ENCODE peak calls at places on chromosomes 2 and 18, in six cellular contexts. One of them, this sample, is unnamed.
A peak's percentile ranks its signal among the peaks of the same experiment; 100 is the strongest.

GRCh38 chr2:217033191-217033590 is 173.3 kb upstream of the TNP1 start:
- DNase-seq in K562: no peak
- DNase-seq in GM12878: no peak
- DNase-seq in GM12891: no peak
- DNase-seq in HepG2: no peak
- DNase-seq in H1: no peak
- DNase-seq in this sample: no peak

GRCh38 chr2:236806133-236806532 is 236.5 kb downstream of the ACKR3 start:
- DNase-seq in K562: no peak
- DNase-seq in GM12878: no peak
- DNase-seq in GM12891: no peak
- DNase-seq in HepG2: no peak
- DNase-seq in H1: no peak
- DNase-seq in this sample: no peak

GRCh38 chr2:182504903-182505302 is 78.1 kb upstream of the PDE1A start:
- DNase-seq in K562: no peak
- DNase-seq in GM12878: no peak
- DNase-seq in GM12891: no peak
- DNase-seq in HepG2: no peak
- DNase-seq in H1: no peak
- DNase-seq in this sample: no peak

GRCh38 chr2:240810199-240810598 is 9.8 kb downstream of the KIF1A start:
- DNase-seq in K562: no peak
- DNase-seq in GM12878: no peak
- DNase-seq in GM12891: no peak
- DNase-seq in HepG2: peak; percentile 24
- DNase-seq in H1: no peak
- DNase-seq in this sample: no peak

GRCh38 chr2:44324971-44325426 is 36.3 kb downstream of the PREPL start:
- DNase-seq in K562: peak; percentile 17
- DNase-seq in GM12878: no peak
- DNase-seq in GM12891: no peak
- DNase-seq in HepG2: no peak
- DNase-seq in H1: no peak
- DNase-seq in this sample: no peak

GRCh38 chr2:118197011-118197695 is 108.9 kb downstream of the INSIG2 start:
- DNase-seq in K562: peak; percentile 65
- DNase-seq in GM12878: no peak
- DNase-seq in GM12891: no peak
- DNase-seq in HepG2: no peak
- DNase-seq in H1: no peak
- DNase-seq in this sample: no peak

GRCh38 chr18:55433688-55434087 is 154.3 kb downstream of the TCF4 start:
- DNase-seq in K562: no peak
- DNase-seq in GM12878: no peak
- DNase-seq in GM12891: no peak
- DNase-seq in HepG2: no peak
- DNase-seq in H1: no peak
- DNase-seq in this sample: no peak

GRCh38 chr2:238652053-238652770 is 195.7 kb upstream of the TWIST2 start:
- DNase-seq in K562: no peak
- DNase-seq in GM12878: no peak
- DNase-seq in GM12891: no peak
- DNase-seq in HepG2: no peak
- DNase-seq in H1: no peak
- DNase-seq in this sample: no peak

GRCh38 chr2:120466704-120467054 is 120.7 kb downstream of the INHBB start:
- DNase-seq in K562: no peak
- DNase-seq in GM12878: no peak
- DNase-seq in GM12891: no peak
- DNase-seq in HepG2: peak; percentile 85
- DNase-seq in H1: no peak
- DNase-seq in this sample: no peak

GRCh38 chr2:196821195-196821594 is 12.0 kb upstream of the C2orf66 start:
- DNase-seq in K562: no peak
- DNase-seq in GM12878: no peak
- DNase-seq in GM12891: no peak
- DNase-seq in HepG2: no peak
- DNase-seq in H1: no peak
- DNase-seq in this sample: no peak

GRCh38 chr2:77028032-77028600 is 494.1 kb downstream of the LRRTM4 start:
- DNase-seq in K562: no peak
- DNase-seq in GM12878: no peak
- DNase-seq in GM12891: no peak
- DNase-seq in HepG2: peak; percentile 21
- DNase-seq in H1: no peak
- DNase-seq in this sample: no peak

GRCh38 chr2:44851518-44851917 is 90.0 kb upstream of the SIX3 start:
- DNase-seq in K562: no peak
- DNase-seq in GM12878: no peak
- DNase-seq in GM12891: no peak
- DNase-seq in HepG2: no peak
- DNase-seq in H1: no peak
- DNase-seq in this sample: no peak

GRCh38 chr18:657998-658946 is 819 bp downstream of the TYMS start:
- DNase-seq in K562: peak; percentile 83
- DNase-seq in GM12878: peak; percentile 57
- DNase-seq in GM12891: peak; percentile 72
- DNase-seq in HepG2: peak; percentile 92
- DNase-seq in H1: peak; percentile 85
- DNase-seq in this sample: peak; percentile 63
- TF ChIP-seq POLR2A in K562: peak; percentile 95
- TF ChIP-seq POLR2A in GM12878: peak; percentile 80
- TF ChIP-seq POLR2A in GM12891: peak; percentile 34
- TF ChIP-seq POLR2A in HepG2: peak; percentile 95
- TF ChIP-seq POLR2A in H1: peak; percentile 78
- TF ChIP-seq POLR2A in this sample: peak; percentile 72

DNA sequence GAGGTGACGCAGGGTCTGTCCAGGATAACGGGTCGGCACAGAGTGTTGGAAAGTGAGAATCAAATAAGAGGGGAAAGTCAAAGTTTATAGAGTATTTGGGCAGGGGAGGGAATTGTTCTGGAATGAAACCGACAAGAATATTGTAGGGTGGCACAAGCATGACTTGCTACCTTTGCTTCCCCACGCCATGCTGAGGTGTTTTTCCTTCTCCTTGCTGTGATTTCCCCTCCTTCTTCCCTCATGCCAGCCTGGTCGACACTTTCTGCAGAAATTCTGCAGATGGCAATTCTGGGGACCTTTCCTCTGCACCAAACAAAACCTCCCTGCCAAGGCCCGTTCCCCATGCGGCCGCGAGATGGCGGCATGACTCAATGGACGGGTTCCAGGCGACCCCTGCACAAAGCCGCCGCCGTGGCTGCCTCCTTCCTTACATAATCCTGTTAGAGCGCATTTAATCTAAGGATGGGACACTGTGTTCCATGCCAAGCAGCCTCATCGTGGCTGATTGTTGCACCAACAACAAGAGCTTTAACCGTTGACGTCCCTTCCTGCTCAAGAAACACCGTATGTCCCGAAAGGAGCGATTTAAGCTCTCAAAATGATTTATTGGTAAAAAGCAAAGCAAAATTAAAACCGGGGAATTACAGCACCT is at the start of gene MRO:
- DNase-seq in K562: peak; percentile 69
- DNase-seq in GM12878: no peak
- DNase-seq in GM12891: peak; percentile 59
- DNase-seq in HepG2: peak; percentile 58
- DNase-seq in H1: peak; percentile 91
- DNase-seq in this sample: peak; percentile 76
- TF ChIP-seq POLR2AphosphoS5 in K562: no peak
- TF ChIP-seq POLR2AphosphoS5 in GM12878: no peak
- TF ChIP-seq POLR2AphosphoS5 in GM12891: no peak
- TF ChIP-seq POLR2AphosphoS5 in HepG2: no peak
- TF ChIP-seq POLR2AphosphoS5 in H1: no peak
- TF ChIP-seq POLR2AphosphoS5 in this sample: no peak

DNA sequence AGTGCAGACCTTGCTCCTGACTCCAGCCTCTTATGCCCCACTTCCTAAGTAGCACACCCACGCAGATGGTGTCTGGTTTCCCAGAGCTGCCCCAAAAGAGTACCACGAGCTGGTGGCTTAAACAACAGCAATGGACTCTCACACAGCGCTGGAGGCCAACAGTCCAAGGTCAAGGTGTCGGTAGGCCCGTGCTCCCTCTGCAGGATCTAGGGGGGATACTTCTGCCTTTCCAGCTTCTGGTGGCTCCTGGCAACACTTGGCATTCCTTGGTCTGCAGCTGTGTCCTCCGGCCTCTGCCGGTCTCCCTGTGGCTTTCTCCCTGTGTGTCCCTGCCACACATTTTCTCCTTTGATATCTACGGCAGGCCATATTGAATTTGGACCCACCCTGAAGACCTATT is 99.0 kb downstream of the TSHZ1 start:
- DNase-seq in K562: no peak
- DNase-seq in GM12878: no peak
- DNase-seq in GM12891: no peak
- DNase-seq in HepG2: peak; percentile 15
- DNase-seq in H1: no peak
- DNase-seq in this sample: no peak
- TF ChIP-seq TAF1 in K562: no peak
- TF ChIP-seq TAF1 in GM12878: no peak
- TF ChIP-seq TAF1 in GM12891: no peak
- TF ChIP-seq TAF1 in HepG2: no peak
- TF ChIP-seq TAF1 in H1: no peak
- TF ChIP-seq TAF1 in this sample: no peak

DNA sequence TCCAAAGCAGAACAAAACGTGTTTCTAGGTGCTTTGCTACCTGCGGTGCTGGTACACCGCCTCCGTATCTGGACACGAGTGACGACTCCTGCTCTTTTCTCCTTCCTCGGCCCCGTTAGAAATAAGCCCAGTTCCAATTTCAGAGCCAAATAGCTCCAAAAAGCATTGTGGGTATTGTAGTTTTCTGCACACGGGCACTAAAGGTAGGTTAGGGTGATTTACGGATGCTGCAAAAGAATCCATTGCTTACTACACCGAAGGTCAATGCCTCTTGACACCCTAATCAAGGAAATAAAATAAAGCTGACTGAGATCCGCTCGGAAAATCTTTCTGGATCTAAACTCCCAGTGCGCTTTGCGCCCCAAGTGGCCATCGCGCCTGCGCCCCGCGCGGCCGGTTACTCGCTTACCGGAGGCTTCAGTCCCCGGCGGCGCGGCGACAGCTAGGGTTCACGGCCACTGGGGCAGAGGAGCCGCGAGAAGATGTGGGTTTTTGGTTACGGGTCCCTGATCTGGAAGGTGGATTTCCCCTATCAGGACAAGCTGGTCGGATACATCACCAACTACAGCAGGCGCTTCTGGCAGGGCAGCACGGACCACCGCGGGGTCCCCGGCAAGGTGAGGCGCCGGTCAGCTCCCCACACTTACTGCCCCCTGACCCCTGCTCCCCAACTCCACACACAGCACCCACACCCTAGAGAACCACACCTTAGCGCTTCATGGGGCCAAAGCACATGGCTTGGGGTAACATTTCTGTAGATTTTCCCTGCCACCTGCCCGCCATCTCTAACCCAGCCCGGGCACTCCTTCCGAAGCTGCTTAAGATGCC is at the start of gene CHAC2:
- DNase-seq in K562: peak; percentile 76
- DNase-seq in GM12878: peak; percentile 66
- DNase-seq in GM12891: peak; percentile 68
- DNase-seq in HepG2: peak; percentile 81
- DNase-seq in H1: peak; percentile 89
- DNase-seq in this sample: peak; percentile 66
- TF ChIP-seq POLR2A in K562: peak; percentile 89
- TF ChIP-seq POLR2A in GM12878: peak; percentile 91
- TF ChIP-seq POLR2A in GM12891: peak; percentile 82
- TF ChIP-seq POLR2A in HepG2: peak; percentile 86
- TF ChIP-seq POLR2A in H1: peak; percentile 57
- TF ChIP-seq POLR2A in this sample: peak; percentile 86